ENCODE peak calls at places on chromosomes 12 and 14, in six cellular contexts. One of them, this sample, is unnamed.

GRCh38 chr12:29710104-29710503 is 73.6 kb downstream of the TMTC1 start:
- DNase-seq in body of pancreas: no peak
- DNase-seq in dorsolateral prefrontal cortex: peak
- DNase-seq in CD4-positive, alpha-beta T cell: no peak
- DNase-seq in H9: peak
- DNase-seq in thoracic aorta: no peak
- DNase-seq in this sample: no peak

GRCh38 chr12:107377596-107378385 is 284.4 kb upstream of the CRY1 start:
- DNase-seq in H9: no peak
- DNase-seq in thoracic aorta: no peak
- DNase-seq in body of pancreas: no peak
- DNase-seq in CD4-positive, alpha-beta T cell: no peak
- DNase-seq in dorsolateral prefrontal cortex: no peak
- DNase-seq in this sample: no peak

GRCh38 chr12:96045566-96045965 is 10.2 kb upstream of the LTA4H start:
- DNase-seq in thoracic aorta: no peak
- DNase-seq in dorsolateral prefrontal cortex: no peak
- DNase-seq in body of pancreas: no peak
- DNase-seq in CD4-positive, alpha-beta T cell: no peak
- DNase-seq in H9: no peak
- DNase-seq in this sample: no peak

GRCh38 chr12:97169922-97170321 is 262.9 kb downstream of the NEDD1 start:
- DNase-seq in body of pancreas: no peak
- DNase-seq in dorsolateral prefrontal cortex: no peak
- DNase-seq in H9: no peak
- DNase-seq in CD4-positive, alpha-beta T cell: no peak
- DNase-seq in thoracic aorta: no peak
- DNase-seq in this sample: no peak

GRCh38 chr12:45895961-45896360 is 94.4 kb downstream of the SCAF11 start:
- DNase-seq in body of pancreas: no peak
- DNase-seq in thoracic aorta: no peak
- DNase-seq in dorsolateral prefrontal cortex: no peak
- DNase-seq in CD4-positive, alpha-beta T cell: no peak
- DNase-seq in H9: no peak
- DNase-seq in this sample: no peak

GRCh38 chr14:100761481-100761880 is 34.8 kb downstream of the DLK1 start:
- DNase-seq in dorsolateral prefrontal cortex: no peak
- DNase-seq in thoracic aorta: no peak
- DNase-seq in body of pancreas: no peak
- DNase-seq in CD4-positive, alpha-beta T cell: no peak
- DNase-seq in H9: no peak
- DNase-seq in this sample: peak

GRCh38 chr12:125240717-125241116 is 175.5 kb downstream of the AACS start:
- DNase-seq in body of pancreas: no peak
- DNase-seq in H9: no peak
- DNase-seq in CD4-positive, alpha-beta T cell: no peak
- DNase-seq in dorsolateral prefrontal cortex: no peak
- DNase-seq in thoracic aorta: no peak
- DNase-seq in this sample: no peak

GRCh38 chr14:64937821-64938193 is 4.7 kb downstream of the GPX2 start:
- DNase-seq in dorsolateral prefrontal cortex: no peak
- DNase-seq in body of pancreas: no peak
- DNase-seq in thoracic aorta: no peak
- DNase-seq in H9: no peak
- DNase-seq in CD4-positive, alpha-beta T cell: no peak
- DNase-seq in this sample: no peak

GRCh38 chr12:32532951-32533350 is 133.6 kb downstream of the FGD4 start:
- DNase-seq in body of pancreas: no peak
- DNase-seq in H9: no peak
- DNase-seq in CD4-positive, alpha-beta T cell: no peak
- DNase-seq in dorsolateral prefrontal cortex: no peak
- DNase-seq in thoracic aorta: no peak
- DNase-seq in this sample: no peak

GRCh38 chr14:61322011-61322798 is 826 bp downstream of the PRKCH start:
- DNase-seq in body of pancreas: peak
- DNase-seq in CD4-positive, alpha-beta T cell: no peak
- DNase-seq in thoracic aorta: no peak
- DNase-seq in dorsolateral prefrontal cortex: no peak
- DNase-seq in H9: peak
- DNase-seq in this sample: peak

GRCh38 chr14:20998674-20999366 is at the start of gene SLC39A2:
- DNase-seq in thoracic aorta: no peak
- DNase-seq in dorsolateral prefrontal cortex: no peak
- DNase-seq in body of pancreas: peak
- DNase-seq in H9: peak
- DNase-seq in CD4-positive, alpha-beta T cell: no peak
- DNase-seq in this sample: peak

GRCh38 chr14:54709867-54710266 is 142.9 kb downstream of the SAMD4A start:
- DNase-seq in thoracic aorta: no peak
- DNase-seq in CD4-positive, alpha-beta T cell: no peak
- DNase-seq in H9: no peak
- DNase-seq in body of pancreas: no peak
- DNase-seq in dorsolateral prefrontal cortex: no peak
- DNase-seq in this sample: no peak

GRCh38 chr14:54713364-54713763 is 146.4 kb downstream of the SAMD4A start:
- DNase-seq in CD4-positive, alpha-beta T cell: no peak
- DNase-seq in body of pancreas: no peak
- DNase-seq in dorsolateral prefrontal cortex: no peak
- DNase-seq in H9: no peak
- DNase-seq in thoracic aorta: no peak
- DNase-seq in this sample: no peak

GRCh38 chr14:54711312-54711711 is 144.4 kb downstream of the SAMD4A start:
- DNase-seq in dorsolateral prefrontal cortex: no peak
- DNase-seq in thoracic aorta: no peak
- DNase-seq in body of pancreas: no peak
- DNase-seq in H9: no peak
- DNase-seq in CD4-positive, alpha-beta T cell: no peak
- DNase-seq in this sample: no peak

GRCh38 chr14:54712371-54712998 is 145.6 kb downstream of the SAMD4A start:
- DNase-seq in dorsolateral prefrontal cortex: no peak
- DNase-seq in thoracic aorta: no peak
- DNase-seq in body of pancreas: no peak
- DNase-seq in CD4-positive, alpha-beta T cell: no peak
- DNase-seq in H9: no peak
- DNase-seq in this sample: no peak

DNA sequence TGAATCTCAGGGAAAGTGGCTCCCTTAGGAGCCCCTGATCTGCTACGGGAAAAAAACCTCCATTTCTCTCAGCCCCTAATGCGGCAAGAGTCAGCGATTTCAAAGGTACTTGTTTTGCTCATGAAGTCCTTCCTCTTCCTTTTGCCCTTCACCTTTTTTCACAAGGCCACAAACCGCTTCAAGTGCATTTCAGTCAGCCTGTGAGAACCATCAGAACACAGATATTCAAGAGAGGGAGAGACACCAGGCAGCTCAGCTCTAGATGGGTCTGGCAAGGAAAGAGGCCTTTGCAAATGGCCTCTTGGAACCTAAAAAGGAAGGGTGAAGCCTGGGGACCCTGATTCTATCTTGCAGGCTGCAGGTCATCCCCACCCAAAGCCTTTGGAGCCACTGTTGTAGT is 144.9 kb downstream of the SAMD4A start:
- DNase-seq in H9: no peak
- DNase-seq in thoracic aorta: no peak
- DNase-seq in CD4-positive, alpha-beta T cell: no peak
- DNase-seq in dorsolateral prefrontal cortex: no peak
- DNase-seq in body of pancreas: no peak
- DNase-seq in this sample: no peak
- H3K27ac ChIP-seq in H9: no peak
- H3K27ac ChIP-seq in thoracic aorta: peak
- H3K27ac ChIP-seq in CD4-positive, alpha-beta T cell: no peak
- H3K27ac ChIP-seq in dorsolateral prefrontal cortex: peak
- H3K27ac ChIP-seq in body of pancreas: no peak
- H3K27ac ChIP-seq in this sample: no peak

GRCh38 chr12:120469450-120470149 is at the start of gene SRSF9:
- DNase-seq in H9: peak
- DNase-seq in dorsolateral prefrontal cortex: peak
- DNase-seq in CD4-positive, alpha-beta T cell: peak
- DNase-seq in body of pancreas: peak
- DNase-seq in thoracic aorta: peak
- DNase-seq in this sample: peak

GRCh38 chr12:120468271-120468845 is 1.2 kb downstream of the SRSF9 start:
- DNase-seq in CD4-positive, alpha-beta T cell: no peak
- DNase-seq in H9: peak
- DNase-seq in body of pancreas: peak
- DNase-seq in thoracic aorta: no peak
- DNase-seq in dorsolateral prefrontal cortex: no peak
- DNase-seq in this sample: peak

GRCh38 chr12:120470150-120470817 is 736 bp upstream of the SRSF9 start:
- DNase-seq in thoracic aorta: no peak
- DNase-seq in body of pancreas: no peak
- DNase-seq in H9: no peak
- DNase-seq in dorsolateral prefrontal cortex: no peak
- DNase-seq in CD4-positive, alpha-beta T cell: peak
- DNase-seq in this sample: peak

GRCh38 chr12:120467439-120467838 is 2.1 kb downstream of the SRSF9 start:
- DNase-seq in thoracic aorta: no peak
- DNase-seq in dorsolateral prefrontal cortex: no peak
- DNase-seq in CD4-positive, alpha-beta T cell: no peak
- DNase-seq in body of pancreas: no peak
- DNase-seq in H9: no peak
- DNase-seq in this sample: no peak

DNA sequence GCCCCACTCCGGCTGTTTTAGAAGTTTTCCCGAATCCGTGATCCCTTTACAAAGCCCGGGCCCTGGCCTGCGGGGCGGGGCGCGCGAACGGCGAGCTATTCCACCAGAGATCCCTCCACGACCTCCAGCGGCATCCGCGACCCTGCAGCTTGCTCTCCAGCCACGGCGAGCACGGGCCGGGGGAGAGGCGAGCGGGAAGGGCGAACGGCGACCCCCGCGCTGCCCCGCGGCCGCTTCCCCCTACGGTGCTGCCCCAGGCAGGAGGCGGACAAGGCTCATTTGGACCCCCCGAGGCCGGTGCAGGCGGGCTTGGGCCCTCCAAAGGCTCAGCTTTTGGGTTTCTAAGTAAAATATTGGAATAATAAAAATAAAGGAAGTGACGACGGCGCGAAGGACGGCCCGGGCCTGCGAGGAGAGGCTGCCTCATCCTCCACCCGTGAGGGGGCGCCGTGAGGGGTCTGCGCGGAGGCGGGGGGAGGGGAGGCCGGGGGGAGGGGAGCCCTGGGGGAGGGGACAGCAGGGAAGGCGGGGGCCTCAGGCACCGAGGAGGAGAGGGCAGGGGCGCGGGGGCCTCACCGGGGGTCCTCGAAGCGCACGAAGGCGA is 600 bp downstream of the SRSF9 start:
- DNase-seq in CD4-positive, alpha-beta T cell: peak
- DNase-seq in dorsolateral prefrontal cortex: no peak
- DNase-seq in body of pancreas: peak
- DNase-seq in H9: no peak
- DNase-seq in thoracic aorta: no peak
- DNase-seq in this sample: peak
- TF ChIP-seq CTCF in CD4-positive, alpha-beta T cell: no peak
- TF ChIP-seq CTCF in dorsolateral prefrontal cortex: no peak
- TF ChIP-seq CTCF in body of pancreas: no peak
- TF ChIP-seq CTCF in H9: no peak
- TF ChIP-seq CTCF in thoracic aorta: no peak
- TF ChIP-seq CTCF in this sample: no peak

GRCh38 chr12:93776581-93777018 is 99.4 kb downstream of the CRADD start:
- DNase-seq in H9: no peak
- DNase-seq in thoracic aorta: no peak
- DNase-seq in dorsolateral prefrontal cortex: no peak
- DNase-seq in body of pancreas: no peak
- DNase-seq in CD4-positive, alpha-beta T cell: no peak
- DNase-seq in this sample: no peak

GRCh38 chr12:93780115-93780641 is 103.0 kb downstream of the CRADD start:
- DNase-seq in CD4-positive, alpha-beta T cell: no peak
- DNase-seq in H9: no peak
- DNase-seq in body of pancreas: no peak
- DNase-seq in thoracic aorta: no peak
- DNase-seq in dorsolateral prefrontal cortex: no peak
- DNase-seq in this sample: no peak

GRCh38 chr12:93778306-93778705 is 101.1 kb downstream of the CRADD start:
- DNase-seq in thoracic aorta: peak
- DNase-seq in H9: no peak
- DNase-seq in dorsolateral prefrontal cortex: no peak
- DNase-seq in CD4-positive, alpha-beta T cell: no peak
- DNase-seq in body of pancreas: peak
- DNase-seq in this sample: no peak

GRCh38 chr12:93773122-93773871 is 96.1 kb downstream of the CRADD start:
- DNase-seq in thoracic aorta: no peak
- DNase-seq in body of pancreas: no peak
- DNase-seq in dorsolateral prefrontal cortex: no peak
- DNase-seq in CD4-positive, alpha-beta T cell: no peak
- DNase-seq in H9: no peak
- DNase-seq in this sample: no peak

GRCh38 chr12:93777249-93777648 is 100.1 kb downstream of the CRADD start:
- DNase-seq in dorsolateral prefrontal cortex: no peak
- DNase-seq in body of pancreas: no peak
- DNase-seq in thoracic aorta: no peak
- DNase-seq in H9: no peak
- DNase-seq in CD4-positive, alpha-beta T cell: no peak
- DNase-seq in this sample: no peak
- H3K27ac ChIP-seq in dorsolateral prefrontal cortex: peak
- H3K27ac ChIP-seq in body of pancreas: no peak
- H3K27ac ChIP-seq in thoracic aorta: peak
- H3K27ac ChIP-seq in H9: no peak
- H3K27ac ChIP-seq in CD4-positive, alpha-beta T cell: no peak
- H3K27ac ChIP-seq in this sample: no peak

GRCh38 chr14:56488306-56488705 is 91.3 kb upstream of the TMEM260 start:
- DNase-seq in thoracic aorta: no peak
- DNase-seq in body of pancreas: no peak
- DNase-seq in dorsolateral prefrontal cortex: no peak
- DNase-seq in CD4-positive, alpha-beta T cell: no peak
- DNase-seq in H9: no peak
- DNase-seq in this sample: no peak

GRCh38 chr14:56490379-56490778 is 89.2 kb upstream of the TMEM260 start:
- DNase-seq in dorsolateral prefrontal cortex: no peak
- DNase-seq in thoracic aorta: no peak
- DNase-seq in body of pancreas: no peak
- DNase-seq in H9: no peak
- DNase-seq in CD4-positive, alpha-beta T cell: no peak
- DNase-seq in this sample: peak

GRCh38 chr14:56487761-56488160 is 91.8 kb upstream of the TMEM260 start:
- DNase-seq in thoracic aorta: no peak
- DNase-seq in dorsolateral prefrontal cortex: no peak
- DNase-seq in body of pancreas: no peak
- DNase-seq in CD4-positive, alpha-beta T cell: no peak
- DNase-seq in H9: no peak
- DNase-seq in this sample: peak

GRCh38 chr14:56491299-56492285 is 88.0 kb upstream of the TMEM260 start:
- DNase-seq in thoracic aorta: no peak
- DNase-seq in CD4-positive, alpha-beta T cell: peak
- DNase-seq in H9: peak
- DNase-seq in body of pancreas: peak
- DNase-seq in dorsolateral prefrontal cortex: no peak
- DNase-seq in this sample: peak

DNA sequence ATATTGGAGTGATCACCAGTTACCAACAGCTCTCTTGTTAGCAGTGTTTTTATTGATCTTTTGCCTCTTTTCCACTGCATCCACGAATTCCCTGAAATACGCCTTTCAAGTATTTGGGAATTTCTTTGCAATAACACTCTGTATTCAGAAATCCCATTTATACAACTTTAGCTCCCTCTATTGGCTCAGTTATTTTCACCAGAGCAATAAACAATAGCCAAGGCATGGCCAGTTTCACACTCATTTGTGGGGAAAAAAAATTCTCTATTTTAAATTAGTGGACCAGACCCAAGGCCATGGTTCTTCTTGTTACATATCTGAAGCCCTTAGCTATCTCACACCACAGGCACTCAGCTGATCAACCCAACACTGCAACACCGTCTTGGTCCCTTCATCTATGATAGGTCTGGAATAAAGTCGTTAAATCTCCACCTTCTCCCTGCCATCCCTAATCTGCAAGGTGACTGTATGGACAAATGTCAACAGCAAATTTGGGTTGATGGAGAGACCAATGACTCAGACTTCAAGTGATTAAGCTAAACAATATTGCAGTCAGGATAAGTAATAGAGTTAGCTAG is 92.4 kb upstream of the TMEM260 start:
- DNase-seq in thoracic aorta: no peak
- DNase-seq in body of pancreas: no peak
- DNase-seq in CD4-positive, alpha-beta T cell: no peak
- DNase-seq in H9: no peak
- DNase-seq in dorsolateral prefrontal cortex: no peak
- DNase-seq in this sample: no peak
- TF ChIP-seq CTCF in thoracic aorta: peak
- TF ChIP-seq CTCF in body of pancreas: peak
- TF ChIP-seq CTCF in CD4-positive, alpha-beta T cell: no peak
- TF ChIP-seq CTCF in H9: peak
- TF ChIP-seq CTCF in dorsolateral prefrontal cortex: peak
- TF ChIP-seq CTCF in this sample: peak

This sample was measured in RWPE1.